ENCODE peak calls at places on chromosomes 2 and 18, in nine cellular contexts. R is GM20000; U is endothelial cell; W is activated T-cell treated with anti-CD3 and anti-CD28 coated beads, Interleukin-2, amount 50 U/mL, for 24 hours; B is H7; E is activated CD8-positive, alpha-beta memory T cell treated with anti-CD3 and anti-CD28 coated beads for 24 hours; X is pons; J is NCI-H1417; Y is head of caudate nucleus. M is an unnamed sample.

GRCh38 chr2:176038694-176039093 is 36.6 kb upstream of the LNPK start:
- DNase-seq in X (no peak), J (no peak), E (no peak), U (no peak), B (no peak), W (no peak), Y (no peak), R (no peak), M (no peak)

GRCh38 chr18:41265047-41265446 is 690.0 kb upstream of the PIK3C3 start:
- DNase-seq in W (no peak), X (no peak), U (no peak), Y (no peak), R (no peak), B (no peak), J (no peak), E (no peak), M (no peak)

GRCh38 chr2:18987592-18988073 is 370.8 kb downstream of the OSR1 start:
- DNase-seq in R (no peak), X (peak), W (no peak), U (no peak), B (no peak), Y (peak), E (no peak), J (peak), M (no peak)

GRCh38 chr2:218745559-218746469 is 35.2 kb downstream of the TTLL4 start:
- DNase-seq in B (no peak), J (no peak), R (no peak), X (peak), U (no peak), E (peak), Y (peak), W (no peak), M (no peak)

GRCh38 chr2:145548479-145548878 is 1028.6 kb upstream of the ZEB2 start:
- DNase-seq in W (no peak), E (no peak), X (no peak), R (no peak), Y (no peak), B (no peak), U (no peak), J (no peak), M (no peak)

GRCh38 chr18:9755603-9756002 is 47.5 kb downstream of the RAB31 start:
- DNase-seq in W (no peak), E (no peak), B (no peak), J (no peak), R (no peak), X (no peak), U (peak), Y (no peak), M (no peak)

GRCh38 chr2:201854841-201855240 is 48.5 kb downstream of the CDK15 start:
- DNase-seq in B (no peak), W (no peak), X (no peak), E (no peak), R (no peak), J (no peak), U (no peak), Y (no peak), M (no peak)

GRCh38 chr18:49411928-49412327 is 48.5 kb downstream of the DYM start:
- DNase-seq in E (no peak), R (no peak), W (no peak), B (no peak), X (no peak), Y (no peak), U (no peak), J (peak), M (no peak)